ENCODE peak calls at places on chromosomes 2 and 18, in four cellular contexts. Q is caudate nucleus, D is endothelial cell, X is GOT3. O is an unnamed sample.

GRCh38 chr2:2326653-2327052 is 4.4 kb downstream of the MYT1L start:
- DNase-seq in Q (no peak), D (no peak), X (no peak), O (no peak)

GRCh38 chr18:57837917-57838548 is 34.9 kb upstream of the ATP8B1 start:
- DNase-seq in Q (no peak), D (no peak), X (no peak), O (no peak)

GRCh38 chr2:231926761-231927565 is 767 bp upstream of the NPPC start:
- DNase-seq in Q (peak), D (no peak), X (no peak), O (peak)

GRCh38 chr2:74991977-74992376 is 33.5 kb downstream of the POLE4 start:
- DNase-seq in Q (no peak), D (no peak), X (no peak), O (no peak)

GRCh38 chr18:50115095-50115494 is 79.9 kb downstream of the MYO5B start:
- DNase-seq in Q (no peak), D (no peak), X (no peak), O (no peak)

GRCh38 chr2:190344275-190344827 is 962 bp downstream of the INPP1 start:
- DNase-seq in Q (no peak), D (no peak), X (no peak), O (peak)

GRCh38 chr2:205914198-205914597 is 171.8 kb downstream of the INO80D start:
- DNase-seq in Q (no peak), D (no peak), X (no peak), O (no peak)

GRCh38 chr2:33287611-33288010 is 188.8 kb upstream of the RASGRP3 start:
- DNase-seq in Q (no peak), D (no peak), X (no peak), O (no peak)

GRCh38 chr2:120954939-120955338 is 219.3 kb downstream of the GLI2 start:
- DNase-seq in Q (no peak), D (no peak), X (no peak), O (no peak)

GRCh38 chr2:96817882-96818281 is 1.8 kb downstream of the CNNM3 start:
- DNase-seq in Q (no peak), D (no peak), X (no peak), O (no peak)

GRCh38 chr2:128315122-128315828 is 3.4 kb downstream of the HS6ST1 start:
- DNase-seq in Q (no peak), D (no peak), X (no peak), O (no peak)

GRCh38 chr2:74104839-74105238 is 42.9 kb downstream of the BOLA3 start:
- DNase-seq in Q (no peak), D (no peak), X (no peak), O (no peak)

GRCh38 chr2:150280255-150280654 is 207.2 kb downstream of the RND3 start:
- DNase-seq in Q (no peak), D (no peak), X (no peak), O (no peak)